ENCODE peak calls at places on chromosomes 4 and X, in eight cellular contexts. T, F, U, R, L, Y, Q and M are unnamed samples.

GRCh38 chr4:10526431-10527222 is 69.4 kb upstream of the ZNF518B start:
- DNase-seq in T (no peak), F (no peak), U (no peak), R (no peak), L (no peak), Y (no peak), Q (no peak), M (no peak)

GRCh38 chr4:76596713-76597112 is 161.7 kb downstream of the SHROOM3 start:
- DNase-seq in T (no peak), F (no peak), U (no peak), R (no peak), L (no peak), Y (no peak), Q (no peak), M (no peak)

GRCh38 chrX:154384284-154384892 is 5.3 kb downstream of the EMD start:
- DNase-seq in T (peak), F (no peak), U (peak), R (no peak), L (no peak), Y (peak), Q (no peak), M (no peak)

GRCh38 chr4:2879026-2879425 is 35.4 kb downstream of the ADD1 start:
- DNase-seq in T (no peak), F (no peak), U (no peak), R (no peak), L (no peak), Y (no peak), Q (no peak), M (no peak)

GRCh38 chr4:156723951-156724668 is 247.5 kb downstream of the PDGFC start:
- DNase-seq in T (no peak), F (no peak), U (no peak), R (no peak), L (no peak), Y (no peak), Q (no peak), M (no peak)

GRCh38 chr4:80532674-80533333 is 197.3 kb downstream of the CFAP299 start:
- DNase-seq in T (no peak), F (no peak), U (no peak), R (no peak), L (no peak), Y (no peak), Q (no peak), M (no peak)

GRCh38 chr4:770022-770421 is 55.9 kb downstream of the CPLX1 start:
- DNase-seq in T (no peak), F (no peak), U (no peak), R (no peak), L (no peak), Y (no peak), Q (no peak), M (no peak)

GRCh38 chr4:173214661-173215060 is 46.0 kb downstream of the GALNT7 start:
- DNase-seq in T (no peak), F (no peak), U (peak), R (peak), L (no peak), Y (peak), Q (no peak), M (no peak)

GRCh38 chr4:150283689-150284088 is 205.4 kb downstream of the DCLK2 start:
- DNase-seq in T (no peak), F (no peak), U (peak), R (no peak), L (no peak), Y (no peak), Q (no peak), M (peak)

GRCh38 chr4:175253184-175253902 is 335.2 kb downstream of the ADAM29 start:
- DNase-seq in T (peak), F (no peak), U (peak), R (no peak), L (no peak), Y (no peak), Q (no peak), M (no peak)

GRCh38 chrX:127879585-127879984 is 172.6 kb downstream of the ACTRT1 start:
- DNase-seq in T (no peak), F (no peak), U (no peak), R (no peak), L (no peak), Y (no peak), Q (no peak), M (no peak)

GRCh38 chrX:40504801-40505605 is 75.8 kb upstream of the ATP6AP2 start:
- DNase-seq in T (no peak), F (no peak), U (peak), R (no peak), L (no peak), Y (no peak), Q (no peak), M (peak)

GRCh38 chrX:150229030-150229429 is 134.1 kb upstream of the MAMLD1 start:
- DNase-seq in T (no peak), F (no peak), U (no peak), R (no peak), L (no peak), Y (no peak), Q (no peak), M (no peak)

GRCh38 chrX:141936080-141936479 is 32.4 kb downstream of the MAGEC1 start:
- DNase-seq in T (peak), F (no peak), U (peak), R (no peak), L (no peak), Y (no peak), Q (no peak), M (no peak)

GRCh38 chrX:39821011-39821708 is 276.6 kb downstream of the BCOR start:
- DNase-seq in T (no peak), F (no peak), U (no peak), R (peak), L (no peak), Y (peak), Q (no peak), M (no peak)

GRCh38 chrX:22095306-22095705 is 63.2 kb downstream of the PHEX start:
- DNase-seq in T (no peak), F (no peak), U (peak), R (no peak), L (peak), Y (no peak), Q (no peak), M (no peak)

GRCh38 chr4:145552181-145552822 is 66.9 kb upstream of the MMAA start:
- DNase-seq in T (no peak), F (no peak), U (no peak), R (no peak), L (no peak), Y (no peak), Q (no peak), M (no peak)

GRCh38 chr4:152983774-152984411 is 47.8 kb downstream of the FHDC1 start:
- DNase-seq in T (no peak), F (no peak), U (peak), R (no peak), L (no peak), Y (no peak), Q (no peak), M (no peak)

GRCh38 chrX:40938418-40938817 is 146.8 kb upstream of the USP9X start:
- DNase-seq in T (no peak), F (no peak), U (peak), R (no peak), L (no peak), Y (no peak), Q (no peak), M (no peak)

GRCh38 chr4:14035076-14035475 is 407.6 kb upstream of the BOD1L1 start:
- DNase-seq in T (no peak), F (no peak), U (no peak), R (no peak), L (no peak), Y (no peak), Q (no peak), M (no peak)

GRCh38 chr4:165433529-165433928 is 54.7 kb downstream of the CPE start:
- DNase-seq in T (no peak), F (no peak), U (no peak), R (no peak), L (no peak), Y (no peak), Q (no peak), M (no peak)

GRCh38 chr4:109735566-109736454 is 5.9 kb upstream of the PLA2G12A start:
- DNase-seq in T (no peak), F (no peak), U (peak), R (no peak), L (no peak), Y (no peak), Q (no peak), M (no peak)

GRCh38 chr4:152273343-152273742 is 262.5 kb downstream of the FBXW7 start:
- DNase-seq in T (no peak), F (no peak), U (peak), R (no peak), L (no peak), Y (no peak), Q (no peak), M (peak)

GRCh38 chr4:143406523-143406922 is 69.8 kb downstream of the GAB1 start:
- DNase-seq in T (no peak), F (no peak), U (peak), R (no peak), L (peak), Y (peak), Q (peak), M (no peak)

GRCh38 chr4:143260750-143261149 is 75.9 kb upstream of the GAB1 start:
- DNase-seq in T (no peak), F (no peak), U (no peak), R (no peak), L (no peak), Y (no peak), Q (no peak), M (peak)

GRCh38 chr4:121721700-121722099 is 24.9 kb upstream of the ANXA5 start:
- DNase-seq in T (no peak), F (no peak), U (no peak), R (no peak), L (no peak), Y (no peak), Q (no peak), M (no peak)

GRCh38 chrX:145817666-145818521 is at the start of gene SLITRK2:
- DNase-seq in T (no peak), F (no peak), U (no peak), R (peak), L (no peak), Y (no peak), Q (no peak), M (no peak)

GRCh38 chrX:46255066-46255465 is 290.2 kb downstream of the ZNF674 start:
- DNase-seq in T (peak), F (no peak), U (peak), R (no peak), L (no peak), Y (no peak), Q (no peak), M (no peak)

GRCh38 chrX:130079824-130080406 is 30.4 kb downstream of the ELF4 start:
- DNase-seq in T (peak), F (no peak), U (peak), R (peak), L (no peak), Y (peak), Q (peak), M (peak)

GRCh38 chrX:143634373-143634685 is 1.6 kb downstream of the SLITRK4 start:
- DNase-seq in T (no peak), F (no peak), U (no peak), R (no peak), L (no peak), Y (peak), Q (no peak), M (no peak)

GRCh38 chr4:8694651-8695151 is 102.1 kb downstream of the CPZ start:
- DNase-seq in T (no peak), F (no peak), U (no peak), R (no peak), L (peak), Y (no peak), Q (no peak), M (no peak)

GRCh38 chr4:77158487-77158861 is 1.5 kb downstream of the CCNG2 start:
- DNase-seq in T (no peak), F (no peak), U (no peak), R (no peak), L (no peak), Y (peak), Q (no peak), M (no peak)

GRCh38 chr4:100184787-100185186 is 5.5 kb downstream of the DDIT4L start:
- DNase-seq in T (no peak), F (no peak), U (no peak), R (no peak), L (no peak), Y (no peak), Q (no peak), M (no peak)

GRCh38 chr4:108352664-108353308 is 184.1 kb upstream of the LEF1 start:
- DNase-seq in T (no peak), F (no peak), U (no peak), R (no peak), L (no peak), Y (no peak), Q (no peak), M (no peak)

GRCh38 chr4:99848576-99848975 is 31.9 kb downstream of the DAPP1 start:
- DNase-seq in T (no peak), F (no peak), U (no peak), R (no peak), L (no peak), Y (no peak), Q (no peak), M (no peak)

GRCh38 chrX:55522577-55523254 is 33.1 kb upstream of the USP51 start:
- DNase-seq in T (no peak), F (no peak), U (no peak), R (no peak), L (no peak), Y (no peak), Q (no peak), M (no peak)

GRCh38 chrX:29237972-29238371 is 650.7 kb downstream of the IL1RAPL1 start:
- DNase-seq in T (no peak), F (no peak), U (no peak), R (no peak), L (no peak), Y (no peak), Q (no peak), M (no peak)

GRCh38 chrX:104137496-104137895 is 19.3 kb downstream of the SLC25A53 start:
- DNase-seq in T (peak), F (no peak), U (peak), R (no peak), L (no peak), Y (no peak), Q (no peak), M (no peak)

GRCh38 chrX:155956099-155956498 is 41.4 kb upstream of the IL9R start:
- DNase-seq in T (no peak), F (no peak), U (no peak), R (no peak), L (no peak), Y (peak), Q (no peak), M (no peak)

GRCh38 chr4:5051692-5052423 is 578 bp downstream of the STK32B start:
- DNase-seq in T (peak), F (no peak), U (no peak), R (peak), L (no peak), Y (peak), Q (no peak), M (no peak)
- H3K4me3 ChIP-seq in T (no peak), F (peak), U (peak), R (peak), L (peak), Y (no peak), Q (peak), M (peak)

GRCh38 chrX:57752866-57753265 is 72.8 kb upstream of the NLRP2B start:
- DNase-seq in T (peak), F (no peak), U (no peak), R (no peak), L (no peak), Y (no peak), Q (no peak), M (no peak)
- TF ChIP-seq CTCF in T (peak), F (no peak), U (no peak), R (no peak), L (no peak), Y (no peak), Q (no peak), M (no peak)

GRCh38 chr4:51901363-51901762 is 58.4 kb downstream of the DCUN1D4 start:
- DNase-seq in T (peak), F (no peak), U (no peak), R (no peak), L (no peak), Y (no peak), Q (no peak), M (no peak)

GRCh38 chr4:51909236-51909703 is 66.3 kb downstream of the DCUN1D4 start:
- DNase-seq in T (no peak), F (no peak), U (no peak), R (no peak), L (no peak), Y (no peak), Q (no peak), M (no peak)

GRCh38 chr4:51906167-51906647 is 63.3 kb downstream of the DCUN1D4 start:
- DNase-seq in T (peak), F (no peak), U (no peak), R (no peak), L (no peak), Y (no peak), Q (no peak), M (no peak)

GRCh38 chr4:51907001-51907669 is 64.2 kb downstream of the DCUN1D4 start:
- DNase-seq in T (no peak), F (no peak), U (no peak), R (no peak), L (no peak), Y (no peak), Q (no peak), M (no peak)
- H3K4me3 ChIP-seq in T (no peak), F (no peak), U (no peak), R (no peak), L (no peak), Y (no peak), Q (no peak), M (no peak)

DNA sequence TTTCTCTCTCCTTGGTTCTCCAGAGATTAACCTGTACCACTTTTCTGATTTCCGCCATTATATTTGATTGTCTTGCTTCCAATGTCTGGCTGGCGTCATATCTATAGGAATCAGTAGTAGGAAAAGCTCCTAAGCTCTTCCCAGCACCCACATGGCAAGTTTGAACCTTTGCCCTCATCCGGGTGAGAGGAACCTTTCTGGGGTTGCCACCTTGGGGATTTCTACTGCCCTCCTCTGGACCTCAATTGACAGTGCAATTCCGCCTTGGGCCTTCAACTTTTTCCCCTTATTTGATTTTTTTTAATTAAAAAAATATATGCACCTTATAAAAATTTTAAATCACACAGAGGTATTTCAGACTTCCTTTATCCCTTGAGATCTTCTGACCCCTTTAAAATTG is 2.0 kb upstream of the CXorf66 start:
- DNase-seq in T (peak), F (no peak), U (peak), R (no peak), L (no peak), Y (no peak), Q (no peak), M (no peak)
- TF ChIP-seq CTCF in T (peak), F (no peak), U (peak), R (no peak), L (no peak), Y (peak), Q (no peak), M (peak)

DNA sequence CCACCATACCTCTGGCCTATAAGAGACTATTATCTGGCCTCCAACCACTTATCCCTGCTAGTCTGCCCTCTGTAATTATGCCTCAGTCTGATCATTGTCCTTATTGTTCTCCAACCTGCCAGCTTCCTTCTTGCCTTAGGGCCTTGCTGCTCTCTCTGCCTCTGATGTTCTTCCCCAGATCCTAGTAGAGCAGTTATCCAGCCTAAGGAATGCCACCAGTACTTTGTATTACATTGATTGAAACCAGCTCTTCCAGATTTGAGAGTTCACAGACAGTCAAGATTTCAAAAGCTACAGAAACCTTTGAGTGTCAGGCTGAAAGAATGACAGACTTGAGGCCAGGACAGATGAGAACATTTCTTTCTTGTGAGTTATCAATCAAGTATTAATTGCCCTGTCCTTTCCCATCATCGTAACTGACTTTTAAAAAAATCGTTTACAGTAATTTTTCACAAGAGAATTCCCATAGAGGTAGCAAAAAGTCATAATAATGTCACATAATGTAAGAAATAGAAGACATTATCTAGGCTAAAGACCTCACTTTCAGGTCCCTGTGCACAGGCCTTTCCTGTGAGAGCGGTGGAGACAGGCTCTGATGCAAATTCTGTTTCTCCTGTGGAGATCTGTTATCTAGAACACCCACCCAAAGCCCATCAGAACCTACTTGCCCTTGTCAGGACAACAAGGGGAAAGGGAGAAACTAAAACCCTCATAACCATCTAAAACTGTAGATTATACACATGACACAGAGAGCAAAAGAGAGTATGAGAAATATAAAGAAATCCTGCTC is 64.1 kb upstream of the GUCY1A1 start:
- DNase-seq in T (no peak), F (no peak), U (no peak), R (no peak), L (no peak), Y (no peak), Q (no peak), M (no peak)
- H3K4me3 ChIP-seq in T (no peak), F (no peak), U (no peak), R (no peak), L (no peak), Y (no peak), Q (no peak), M (no peak)